ENCODE peak calls at places on chromosomes 11 and 22, in ten cellular contexts. F, W, L, S, H, E, R, O, J and Q are unnamed samples.

GRCh38 chr11:111735262-111736116 is 30.7 kb downstream of the PPP2R1B start:
- DNase-seq in F (no peak), W (no peak), L (peak), S (peak), H (peak), E (peak), R (peak), O (no peak), J (peak), Q (peak)

GRCh38 chr22:50699754-50700386 is 27.2 kb downstream of the SHANK3 start:
- DNase-seq in F (no peak), W (no peak), L (no peak), S (no peak), H (no peak), E (no peak), R (no peak), O (no peak), J (no peak), Q (no peak)

GRCh38 chr11:102407901-102408300 is 44.7 kb downstream of the TMEM123 start:
- DNase-seq in F (no peak), W (no peak), L (no peak), S (no peak), H (no peak), E (no peak), R (no peak), O (no peak), J (no peak), Q (no peak)

GRCh38 chr11:75668508-75669297 is at the start of gene MAP6:
- DNase-seq in F (no peak), W (no peak), L (peak), S (peak), H (peak), E (peak), R (peak), O (no peak), J (peak), Q (peak)

GRCh38 chr22:29009148-29009547 is 52.5 kb downstream of the C22orf31 start:
- DNase-seq in F (no peak), W (no peak), L (no peak), S (no peak), H (no peak), E (no peak), R (no peak), O (no peak), J (no peak), Q (no peak)

GRCh38 chr11:116219171-116219635 is 553.6 kb downstream of the BUD13 start:
- DNase-seq in F (no peak), W (no peak), L (no peak), S (peak), H (no peak), E (no peak), R (peak), O (no peak), J (no peak), Q (peak)

GRCh38 chr11:59668950-59669610 is at the start of gene PATL1:
- DNase-seq in F (peak), W (peak), L (peak), S (peak), H (peak), E (peak), R (peak), O (peak), J (peak), Q (peak)

GRCh38 chr22:46674367-46674781 is 54.2 kb downstream of the GRAMD4 start:
- DNase-seq in F (peak), W (peak), L (no peak), S (peak), H (no peak), E (no peak), R (no peak), O (peak), J (peak), Q (no peak)

GRCh38 chr22:42799061-42799460 is 58.0 kb downstream of the ARFGAP3 start:
- DNase-seq in F (no peak), W (no peak), L (no peak), S (no peak), H (no peak), E (no peak), R (no peak), O (no peak), J (no peak), Q (no peak)

GRCh38 chr11:68872216-68873003 is 30.7 kb upstream of the CPT1A start:
- DNase-seq in F (no peak), W (no peak), L (peak), S (no peak), H (no peak), E (no peak), R (no peak), O (no peak), J (no peak), Q (no peak)

GRCh38 chr11:75314771-75315438 is 36.6 kb downstream of the ARRB1 start:
- DNase-seq in F (no peak), W (no peak), L (no peak), S (no peak), H (no peak), E (no peak), R (no peak), O (no peak), J (no peak), Q (no peak)

GRCh38 chr11:118343981-118344521 is at the start of gene CD3G:
- DNase-seq in F (peak), W (peak), L (no peak), S (peak), H (no peak), E (no peak), R (no peak), O (peak), J (no peak), Q (no peak)

GRCh38 chr11:110126936-110127335 is 33.7 kb downstream of the ZC3H12C start:
- DNase-seq in F (no peak), W (no peak), L (no peak), S (no peak), H (no peak), E (no peak), R (no peak), O (no peak), J (no peak), Q (no peak)

GRCh38 chr11:88538088-88538487 is 200.6 kb upstream of the CTSC start:
- DNase-seq in F (no peak), W (no peak), L (no peak), S (no peak), H (no peak), E (no peak), R (no peak), O (no peak), J (no peak), Q (no peak)

GRCh38 chr22:20550851-20551744 is 43.7 kb downstream of the MED15 start:
- DNase-seq in F (peak), W (no peak), L (peak), S (no peak), H (no peak), E (no peak), R (no peak), O (no peak), J (no peak), Q (no peak)

GRCh38 chr11:84247931-84248330 is 961.8 kb upstream of the CCDC90B start:
- DNase-seq in F (no peak), W (no peak), L (peak), S (no peak), H (no peak), E (peak), R (peak), O (no peak), J (no peak), Q (no peak)

GRCh38 chr11:27904358-27905055 is 203.4 kb downstream of the KIF18A start:
- DNase-seq in F (no peak), W (no peak), L (peak), S (no peak), H (peak), E (no peak), R (no peak), O (no peak), J (no peak), Q (no peak)

GRCh38 chr11:748007-748359 is 719 bp downstream of the TALDO1 start:
- DNase-seq in F (no peak), W (no peak), L (no peak), S (peak), H (peak), E (no peak), R (no peak), O (no peak), J (no peak), Q (no peak)

GRCh38 chr22:19520566-19521305 is 3.5 kb downstream of the CLDN5 start:
- DNase-seq in F (no peak), W (no peak), L (no peak), S (no peak), H (no peak), E (no peak), R (no peak), O (no peak), J (no peak), Q (no peak)

GRCh38 chr11:115963170-115963569 is 459.0 kb upstream of the CADM1 start:
- DNase-seq in F (no peak), W (no peak), L (no peak), S (no peak), H (no peak), E (no peak), R (peak), O (no peak), J (no peak), Q (peak)

GRCh38 chr22:45866398-45867117 is 110.4 kb downstream of the WNT7B start:
- DNase-seq in F (no peak), W (no peak), L (no peak), S (no peak), H (no peak), E (no peak), R (no peak), O (no peak), J (no peak), Q (no peak)

GRCh38 chr11:95512682-95513081 is 276.9 kb downstream of the FAM76B start:
- DNase-seq in F (no peak), W (no peak), L (peak), S (peak), H (no peak), E (no peak), R (no peak), O (no peak), J (peak), Q (no peak)